ENCODE peak calls at places on chromosomes 3 and 15, in eight cellular contexts. One of them, this sample, is unnamed.
A peak's percentile ranks its signal among the peaks of the same experiment; 100 is the strongest.

GRCh38 chr3:107629556-107629955 is 106.8 kb downstream of the BBX start:
- DNase-seq in transverse colon: no peak
- DNase-seq in stomach: no peak
- DNase-seq in upper lobe of right lung: no peak
- DNase-seq in CD4-positive, alpha-beta memory T cell: no peak
- DNase-seq in CD8-positive, alpha-beta memory T cell: no peak
- DNase-seq in breast epithelium: no peak
- DNase-seq in neuronal stem cell: no peak
- DNase-seq in this sample: no peak

GRCh38 chr3:183153210-183153950 is 9.2 kb downstream of the LAMP3 start:
- DNase-seq in transverse colon: no peak
- DNase-seq in stomach: no peak
- DNase-seq in upper lobe of right lung: no peak
- DNase-seq in CD4-positive, alpha-beta memory T cell: no peak
- DNase-seq in CD8-positive, alpha-beta memory T cell: no peak
- DNase-seq in breast epithelium: no peak
- DNase-seq in neuronal stem cell: no peak
- DNase-seq in this sample: no peak

GRCh38 chr3:168094580-168094876 is 1.2 kb downstream of the GOLIM4 start:
- DNase-seq in transverse colon: no peak
- DNase-seq in stomach: peak; percentile 39
- DNase-seq in upper lobe of right lung: no peak
- DNase-seq in CD4-positive, alpha-beta memory T cell: no peak
- DNase-seq in CD8-positive, alpha-beta memory T cell: no peak
- DNase-seq in breast epithelium: no peak
- DNase-seq in neuronal stem cell: no peak
- DNase-seq in this sample: no peak

GRCh38 chr3:14289590-14290453 is 111.2 kb downstream of the LSM3 start:
- DNase-seq in transverse colon: peak; percentile 52
- DNase-seq in stomach: no peak
- DNase-seq in upper lobe of right lung: no peak
- DNase-seq in CD4-positive, alpha-beta memory T cell: no peak
- DNase-seq in CD8-positive, alpha-beta memory T cell: no peak
- DNase-seq in breast epithelium: no peak
- DNase-seq in neuronal stem cell: no peak
- DNase-seq in this sample: no peak

GRCh38 chr15:35496585-35496984 is 49.4 kb downstream of the DPH6 start:
- DNase-seq in transverse colon: no peak
- DNase-seq in stomach: no peak
- DNase-seq in upper lobe of right lung: no peak
- DNase-seq in CD4-positive, alpha-beta memory T cell: no peak
- DNase-seq in CD8-positive, alpha-beta memory T cell: no peak
- DNase-seq in breast epithelium: no peak
- DNase-seq in neuronal stem cell: no peak
- DNase-seq in this sample: no peak

GRCh38 chr15:59699810-59700431 is 10.8 kb upstream of the BNIP2 start:
- DNase-seq in transverse colon: no peak
- DNase-seq in stomach: no peak
- DNase-seq in upper lobe of right lung: no peak
- DNase-seq in CD4-positive, alpha-beta memory T cell: no peak
- DNase-seq in CD8-positive, alpha-beta memory T cell: no peak
- DNase-seq in breast epithelium: no peak
- DNase-seq in neuronal stem cell: no peak
- DNase-seq in this sample: no peak

GRCh38 chr3:133943639-133944131 is 48.0 kb upstream of the RAB6B start:
- DNase-seq in transverse colon: no peak
- DNase-seq in stomach: peak; percentile 50
- DNase-seq in upper lobe of right lung: peak; percentile 64
- DNase-seq in CD4-positive, alpha-beta memory T cell: no peak
- DNase-seq in CD8-positive, alpha-beta memory T cell: no peak
- DNase-seq in breast epithelium: no peak
- DNase-seq in neuronal stem cell: no peak
- DNase-seq in this sample: no peak

GRCh38 chr3:78994174-78995027 is 773.4 kb downstream of the ROBO1 start:
- DNase-seq in transverse colon: no peak
- DNase-seq in stomach: no peak
- DNase-seq in upper lobe of right lung: no peak
- DNase-seq in CD4-positive, alpha-beta memory T cell: no peak
- DNase-seq in CD8-positive, alpha-beta memory T cell: no peak
- DNase-seq in breast epithelium: no peak
- DNase-seq in neuronal stem cell: no peak
- DNase-seq in this sample: no peak

GRCh38 chr3:141063831-141064230 is 12.7 kb downstream of the SPSB4 start:
- DNase-seq in transverse colon: no peak
- DNase-seq in stomach: no peak
- DNase-seq in upper lobe of right lung: peak; percentile 32
- DNase-seq in CD4-positive, alpha-beta memory T cell: no peak
- DNase-seq in CD8-positive, alpha-beta memory T cell: no peak
- DNase-seq in breast epithelium: no peak
- DNase-seq in neuronal stem cell: no peak
- DNase-seq in this sample: no peak

GRCh38 chr3:124607163-124607562 is 123.1 kb upstream of the UMPS start:
- DNase-seq in transverse colon: no peak
- DNase-seq in stomach: no peak
- DNase-seq in upper lobe of right lung: no peak
- DNase-seq in CD4-positive, alpha-beta memory T cell: no peak
- DNase-seq in CD8-positive, alpha-beta memory T cell: no peak
- DNase-seq in breast epithelium: no peak
- DNase-seq in neuronal stem cell: no peak
- DNase-seq in this sample: no peak

GRCh38 chr3:45821127-45821526 is 20.8 kb downstream of the LZTFL1 start:
- DNase-seq in transverse colon: no peak
- DNase-seq in stomach: no peak
- DNase-seq in upper lobe of right lung: no peak
- DNase-seq in CD4-positive, alpha-beta memory T cell: no peak
- DNase-seq in CD8-positive, alpha-beta memory T cell: no peak
- DNase-seq in breast epithelium: no peak
- DNase-seq in neuronal stem cell: no peak
- DNase-seq in this sample: no peak

GRCh38 chr15:56045068-56045748 is 51.8 kb upstream of the NEDD4 start:
- DNase-seq in transverse colon: no peak
- DNase-seq in stomach: no peak
- DNase-seq in upper lobe of right lung: no peak
- DNase-seq in CD4-positive, alpha-beta memory T cell: no peak
- DNase-seq in CD8-positive, alpha-beta memory T cell: no peak
- DNase-seq in breast epithelium: no peak
- DNase-seq in neuronal stem cell: no peak
- DNase-seq in this sample: no peak

GRCh38 chr3:178233371-178233770 is 302.9 kb upstream of the KCNMB2 start:
- DNase-seq in transverse colon: no peak
- DNase-seq in stomach: no peak
- DNase-seq in upper lobe of right lung: no peak
- DNase-seq in CD4-positive, alpha-beta memory T cell: no peak
- DNase-seq in CD8-positive, alpha-beta memory T cell: no peak
- DNase-seq in breast epithelium: no peak
- DNase-seq in neuronal stem cell: no peak
- DNase-seq in this sample: no peak

GRCh38 chr15:50880651-50881114 is 27.8 kb upstream of the AP4E1 start:
- DNase-seq in transverse colon: no peak
- DNase-seq in stomach: no peak
- DNase-seq in upper lobe of right lung: no peak
- DNase-seq in CD4-positive, alpha-beta memory T cell: peak; percentile 26
- DNase-seq in CD8-positive, alpha-beta memory T cell: peak; percentile 21
- DNase-seq in breast epithelium: no peak
- DNase-seq in neuronal stem cell: no peak
- DNase-seq in this sample: no peak

GRCh38 chr3:29447946-29448632 is 167.2 kb downstream of the RBMS3 start:
- DNase-seq in transverse colon: no peak
- DNase-seq in stomach: no peak
- DNase-seq in upper lobe of right lung: no peak
- DNase-seq in CD4-positive, alpha-beta memory T cell: no peak
- DNase-seq in CD8-positive, alpha-beta memory T cell: no peak
- DNase-seq in breast epithelium: no peak
- DNase-seq in neuronal stem cell: no peak
- DNase-seq in this sample: no peak

GRCh38 chr3:159844801-159845261 is 143.8 kb upstream of the IL12A start:
- DNase-seq in transverse colon: no peak
- DNase-seq in stomach: no peak
- DNase-seq in upper lobe of right lung: no peak
- DNase-seq in CD4-positive, alpha-beta memory T cell: no peak
- DNase-seq in CD8-positive, alpha-beta memory T cell: no peak
- DNase-seq in breast epithelium: no peak
- DNase-seq in neuronal stem cell: no peak
- DNase-seq in this sample: no peak
- H3K27ac ChIP-seq in transverse colon: peak overlapping the region; percentile 54
- H3K27ac ChIP-seq in stomach: no peak overlapping the region
- H3K27ac ChIP-seq in upper lobe of right lung: peak overlapping the region; percentile 32
- H3K27ac ChIP-seq in CD4-positive, alpha-beta memory T cell: no peak overlapping the region
- H3K27ac ChIP-seq in CD8-positive, alpha-beta memory T cell: no peak overlapping the region
- H3K27ac ChIP-seq in breast epithelium: peak overlapping the region; percentile 16
- H3K27ac ChIP-seq in neuronal stem cell: no peak overlapping the region
- H3K27ac ChIP-seq in this sample: no peak overlapping the region

GRCh38 chr3:137762674-137763593 is 1.2 kb upstream of the SOX14 start:
- DNase-seq in transverse colon: no peak
- DNase-seq in stomach: no peak
- DNase-seq in upper lobe of right lung: no peak
- DNase-seq in CD4-positive, alpha-beta memory T cell: no peak
- DNase-seq in CD8-positive, alpha-beta memory T cell: no peak
- DNase-seq in breast epithelium: no peak
- DNase-seq in neuronal stem cell: no peak
- DNase-seq in this sample: no peak
- H3K4me1 ChIP-seq in transverse colon: no peaks in the 10 kb centered on the region
- H3K4me1 ChIP-seq in stomach: peaks cover 14% of the 10 kb centered on the region
- H3K4me1 ChIP-seq in upper lobe of right lung: peaks cover 6% of the 10 kb centered on the region
- H3K4me1 ChIP-seq in CD4-positive, alpha-beta memory T cell: no peaks in the 10 kb centered on the region
- H3K4me1 ChIP-seq in CD8-positive, alpha-beta memory T cell: no peaks in the 10 kb centered on the region
- H3K4me1 ChIP-seq in breast epithelium: no peaks in the 10 kb centered on the region
- H3K4me1 ChIP-seq in neuronal stem cell: peaks cover 4% of the 10 kb centered on the region
- H3K4me1 ChIP-seq in this sample: no peaks in the 10 kb centered on the region

GRCh38 chr15:40253179-40253790 is 14.4 kb downstream of the PAK6 start:
- DNase-seq in transverse colon: no peak
- DNase-seq in stomach: no peak
- DNase-seq in upper lobe of right lung: peak; percentile 64
- DNase-seq in CD4-positive, alpha-beta memory T cell: no peak
- DNase-seq in CD8-positive, alpha-beta memory T cell: no peak
- DNase-seq in breast epithelium: no peak
- DNase-seq in neuronal stem cell: no peak
- DNase-seq in this sample: no peak
- H3K27me3 ChIP-seq in transverse colon: peaks cover 23% of the 10 kb centered on the region
- H3K27me3 ChIP-seq in stomach: peaks cover 34% of the 10 kb centered on the region
- H3K27me3 ChIP-seq in upper lobe of right lung: peaks cover 19% of the 10 kb centered on the region
- H3K27me3 ChIP-seq in CD4-positive, alpha-beta memory T cell: peaks cover 7% of the 10 kb centered on the region
- H3K27me3 ChIP-seq in CD8-positive, alpha-beta memory T cell: peaks cover 7% of the 10 kb centered on the region
- H3K27me3 ChIP-seq in breast epithelium: no peaks in the 10 kb centered on the region
- H3K27me3 ChIP-seq in neuronal stem cell: peaks cover 20% of the 10 kb centered on the region
- H3K27me3 ChIP-seq in this sample: peaks cover 3% of the 10 kb centered on the region

GRCh38 chr15:90046289-90046688 is 45.2 kb downstream of the ZNF710 start:
- DNase-seq in transverse colon: no peak
- DNase-seq in stomach: no peak
- DNase-seq in upper lobe of right lung: no peak
- DNase-seq in CD4-positive, alpha-beta memory T cell: no peak
- DNase-seq in CD8-positive, alpha-beta memory T cell: no peak
- DNase-seq in breast epithelium: no peak
- DNase-seq in neuronal stem cell: no peak
- DNase-seq in this sample: no peak

GRCh38 chr15:90042766-90043525 is 41.8 kb downstream of the ZNF710 start:
- DNase-seq in transverse colon: no peak
- DNase-seq in stomach: no peak
- DNase-seq in upper lobe of right lung: no peak
- DNase-seq in CD4-positive, alpha-beta memory T cell: no peak
- DNase-seq in CD8-positive, alpha-beta memory T cell: no peak
- DNase-seq in breast epithelium: no peak
- DNase-seq in neuronal stem cell: no peak
- DNase-seq in this sample: no peak

GRCh38 chr15:90044191-90044590 is 43.1 kb downstream of the ZNF710 start:
- DNase-seq in transverse colon: no peak
- DNase-seq in stomach: no peak
- DNase-seq in upper lobe of right lung: no peak
- DNase-seq in CD4-positive, alpha-beta memory T cell: no peak
- DNase-seq in CD8-positive, alpha-beta memory T cell: no peak
- DNase-seq in breast epithelium: no peak
- DNase-seq in neuronal stem cell: no peak
- DNase-seq in this sample: no peak

GRCh38 chr15:90044916-90045371 is 43.8 kb downstream of the ZNF710 start:
- DNase-seq in transverse colon: no peak
- DNase-seq in stomach: no peak
- DNase-seq in upper lobe of right lung: no peak
- DNase-seq in CD4-positive, alpha-beta memory T cell: no peak
- DNase-seq in CD8-positive, alpha-beta memory T cell: no peak
- DNase-seq in breast epithelium: no peak
- DNase-seq in neuronal stem cell: no peak
- DNase-seq in this sample: no peak

DNA sequence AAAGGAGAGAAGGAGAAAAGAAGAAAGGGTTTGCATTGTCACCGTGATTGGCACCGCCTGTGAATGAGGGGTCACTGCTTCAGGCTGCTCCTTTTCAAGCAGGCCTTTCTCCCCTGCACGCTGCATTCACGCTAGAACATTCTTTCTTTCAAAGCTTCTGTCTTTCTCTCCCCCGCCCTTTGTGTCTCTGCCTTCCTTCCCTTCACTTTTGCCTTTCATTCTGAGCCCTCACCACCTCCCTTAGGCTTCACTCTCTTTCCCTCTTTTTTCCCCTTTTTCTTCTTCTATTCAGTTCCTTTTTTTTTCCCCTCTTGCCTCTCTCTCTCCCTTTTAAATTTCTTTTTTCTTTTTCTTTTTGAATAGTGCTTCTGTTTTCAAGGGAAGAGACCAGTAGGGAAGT is 42.5 kb downstream of the ZNF710 start:
- DNase-seq in transverse colon: no peak
- DNase-seq in stomach: no peak
- DNase-seq in upper lobe of right lung: no peak
- DNase-seq in CD4-positive, alpha-beta memory T cell: no peak
- DNase-seq in CD8-positive, alpha-beta memory T cell: no peak
- DNase-seq in breast epithelium: no peak
- DNase-seq in neuronal stem cell: no peak
- DNase-seq in this sample: no peak
- H3K27ac ChIP-seq in transverse colon: no peak overlapping the region
- H3K27ac ChIP-seq in stomach: no peak overlapping the region
- H3K27ac ChIP-seq in upper lobe of right lung: no peak overlapping the region
- H3K27ac ChIP-seq in CD4-positive, alpha-beta memory T cell: no peak overlapping the region
- H3K27ac ChIP-seq in CD8-positive, alpha-beta memory T cell: no peak overlapping the region
- H3K27ac ChIP-seq in breast epithelium: no peak overlapping the region
- H3K27ac ChIP-seq in neuronal stem cell: peak overlapping the region; percentile 98
- H3K27ac ChIP-seq in this sample: no peak overlapping the region

GRCh38 chr15:41780266-41780665 is 6.0 kb downstream of the MAPKBP1 start:
- DNase-seq in transverse colon: no peak
- DNase-seq in stomach: no peak
- DNase-seq in upper lobe of right lung: no peak
- DNase-seq in CD4-positive, alpha-beta memory T cell: no peak
- DNase-seq in CD8-positive, alpha-beta memory T cell: no peak
- DNase-seq in breast epithelium: no peak
- DNase-seq in neuronal stem cell: no peak
- DNase-seq in this sample: no peak

GRCh38 chr15:41778503-41778902 is 4.2 kb downstream of the MAPKBP1 start:
- DNase-seq in transverse colon: no peak
- DNase-seq in stomach: no peak
- DNase-seq in upper lobe of right lung: no peak
- DNase-seq in CD4-positive, alpha-beta memory T cell: no peak
- DNase-seq in CD8-positive, alpha-beta memory T cell: no peak
- DNase-seq in breast epithelium: no peak
- DNase-seq in neuronal stem cell: no peak
- DNase-seq in this sample: no peak

GRCh38 chr15:41780727-41781126 is 6.4 kb downstream of the MAPKBP1 start:
- DNase-seq in transverse colon: no peak
- DNase-seq in stomach: no peak
- DNase-seq in upper lobe of right lung: no peak
- DNase-seq in CD4-positive, alpha-beta memory T cell: no peak
- DNase-seq in CD8-positive, alpha-beta memory T cell: no peak
- DNase-seq in breast epithelium: no peak
- DNase-seq in neuronal stem cell: no peak
- DNase-seq in this sample: no peak

GRCh38 chr15:41777421-41777973 is 3.2 kb downstream of the MAPKBP1 start:
- DNase-seq in transverse colon: no peak
- DNase-seq in stomach: no peak
- DNase-seq in upper lobe of right lung: no peak
- DNase-seq in CD4-positive, alpha-beta memory T cell: no peak
- DNase-seq in CD8-positive, alpha-beta memory T cell: no peak
- DNase-seq in breast epithelium: no peak
- DNase-seq in neuronal stem cell: no peak
- DNase-seq in this sample: no peak

GRCh38 chr15:41779662-41780157 is 5.4 kb downstream of the MAPKBP1 start:
- DNase-seq in transverse colon: no peak
- DNase-seq in stomach: no peak
- DNase-seq in upper lobe of right lung: no peak
- DNase-seq in CD4-positive, alpha-beta memory T cell: no peak
- DNase-seq in CD8-positive, alpha-beta memory T cell: no peak
- DNase-seq in breast epithelium: no peak
- DNase-seq in neuronal stem cell: no peak
- DNase-seq in this sample: no peak
- H3K4me1 ChIP-seq in transverse colon: peaks cover 13% of the 10 kb centered on the region
- H3K4me1 ChIP-seq in stomach: peaks cover 50% of the 10 kb centered on the region
- H3K4me1 ChIP-seq in upper lobe of right lung: peaks cover 34% of the 10 kb centered on the region
- H3K4me1 ChIP-seq in CD4-positive, alpha-beta memory T cell: peaks cover 40% of the 10 kb centered on the region
- H3K4me1 ChIP-seq in CD8-positive, alpha-beta memory T cell: peaks cover 42% of the 10 kb centered on the region
- H3K4me1 ChIP-seq in breast epithelium: peaks cover 5% of the 10 kb centered on the region
- H3K4me1 ChIP-seq in neuronal stem cell: peaks cover 13% of the 10 kb centered on the region
- H3K4me1 ChIP-seq in this sample: peaks cover 26% of the 10 kb centered on the region